ENCODE peak calls at places on chromosomes 3 and 15, in seven cellular contexts. V is epithelial cell of proximal tubule; Q is HFF-Myc; Z is glutamatergic neuron; W is suprapubic skin; C is effector memory CD8-positive, alpha-beta T cell; F is iPS DF 6.9. K is an unnamed sample.

GRCh38 chr3:141242722-141243092 is 11.1 kb downstream of the PXYLP1 start:
- DNase-seq in V (no peak), Q (no peak), Z (no peak), W (no peak), C (no peak), F (no peak), K (no peak)

GRCh38 chr15:25790003-25790660 is 73.0 kb downstream of the ATP10A start:
- DNase-seq in V (no peak), Q (peak), Z (no peak), W (no peak), C (no peak), F (no peak), K (no peak)

GRCh38 chr15:59180946-59181345 is 25.7 kb upstream of the LDHAL6B start:
- DNase-seq in V (no peak), Q (no peak), Z (no peak), W (no peak), C (no peak), F (no peak), K (no peak)

GRCh38 chr3:188817103-188817919 is 354.5 kb upstream of the TPRG1 start:
- DNase-seq in V (no peak), Q (no peak), Z (no peak), W (no peak), C (no peak), F (no peak), K (no peak)

GRCh38 chr3:52532838-52533622 is 627 bp downstream of the NT5DC2 start:
- DNase-seq in V (no peak), Q (no peak), Z (peak), W (peak), C (no peak), F (no peak), K (no peak)

GRCh38 chr3:99365979-99366378 is 272.4 kb upstream of the COL8A1 start:
- DNase-seq in V (no peak), Q (no peak), Z (no peak), W (no peak), C (no peak), F (no peak), K (no peak)

GRCh38 chr3:194270627-194271458 is 80.3 kb downstream of the CPN2 start:
- DNase-seq in V (peak), Q (no peak), Z (no peak), W (peak), C (no peak), F (no peak), K (no peak)

GRCh38 chr3:66265627-66266026 is 44.8 kb downstream of the SLC25A26 start:
- DNase-seq in V (no peak), Q (no peak), Z (no peak), W (no peak), C (no peak), F (no peak), K (no peak)

GRCh38 chr3:115401298-115401697 is 222.0 kb upstream of the GAP43 start:
- DNase-seq in V (no peak), Q (no peak), Z (no peak), W (no peak), C (no peak), F (no peak), K (no peak)

GRCh38 chr3:105598047-105598796 is 231.5 kb downstream of the ALCAM start:
- DNase-seq in V (peak), Q (peak), Z (no peak), W (no peak), C (no peak), F (no peak), K (no peak)

GRCh38 chr15:30943654-30944335 is 40.1 kb downstream of the FAN1 start:
- DNase-seq in V (no peak), Q (no peak), Z (no peak), W (no peak), C (no peak), F (no peak), K (no peak)

GRCh38 chr15:80695099-80695910 is at the start of gene ABHD17C:
- DNase-seq in V (no peak), Q (no peak), Z (peak), W (peak), C (peak), F (no peak), K (no peak)

GRCh38 chr3:141998674-141999290 is 122.3 kb downstream of the ATP1B3 start:
- DNase-seq in V (no peak), Q (no peak), Z (no peak), W (no peak), C (no peak), F (no peak), K (no peak)

GRCh38 chr3:140270329-140270728 is 335.3 kb downstream of the CLSTN2 start:
- DNase-seq in V (no peak), Q (no peak), Z (no peak), W (no peak), C (no peak), F (no peak), K (no peak)

GRCh38 chr15:48143856-48144255 is 23.1 kb downstream of the SLC24A5 start:
- DNase-seq in V (no peak), Q (no peak), Z (no peak), W (no peak), C (no peak), F (no peak), K (no peak)

GRCh38 chr3:58250093-58250707 is 12.6 kb downstream of the ABHD6 start:
- DNase-seq in V (no peak), Q (no peak), Z (no peak), W (no peak), C (no peak), F (no peak), K (no peak)

GRCh38 chr3:150739877-150740645 is 22.9 kb downstream of the SIAH2 start:
- DNase-seq in V (no peak), Q (no peak), Z (no peak), W (no peak), C (no peak), F (no peak), K (no peak)

GRCh38 chr15:49066374-49066773 is 20.1 kb upstream of the SECISBP2L start:
- DNase-seq in V (no peak), Q (no peak), Z (no peak), W (no peak), C (no peak), F (no peak), K (no peak)

GRCh38 chr3:98670020-98670419 is 76.6 kb upstream of the CPOX start:
- DNase-seq in V (no peak), Q (no peak), Z (no peak), W (no peak), C (no peak), F (no peak), K (no peak)

GRCh38 chr3:185561374-185561943 is 9.1 kb upstream of the LIPH start:
- DNase-seq in V (no peak), Q (no peak), Z (no peak), W (no peak), C (no peak), F (no peak), K (no peak)

GRCh38 chr3:126157083-126157768 is 23.2 kb downstream of the ALDH1L1 start:
- DNase-seq in V (no peak), Q (no peak), Z (no peak), W (no peak), C (no peak), F (no peak), K (no peak)

GRCh38 chr3:140563206-140563605 is 114.7 kb upstream of the TRIM42 start:
- DNase-seq in V (no peak), Q (no peak), Z (no peak), W (no peak), C (no peak), F (no peak), K (no peak)

GRCh38 chr3:113560265-113560664 is 27.9 kb downstream of the SIDT1 start:
- DNase-seq in V (no peak), Q (no peak), Z (no peak), W (no peak), C (no peak), F (no peak), K (no peak)

GRCh38 chr3:61608711-61609110 is 47.3 kb downstream of the PTPRG start:
- DNase-seq in V (no peak), Q (no peak), Z (no peak), W (no peak), C (no peak), F (no peak), K (no peak)

GRCh38 chr3:182794806-182795369 is 1.6 kb downstream of the ATP11B start:
- DNase-seq in V (no peak), Q (no peak), Z (no peak), W (no peak), C (no peak), F (no peak), K (no peak)

GRCh38 chr3:5426094-5426883 is 238.8 kb downstream of the EDEM1 start:
- DNase-seq in V (peak), Q (peak), Z (peak), W (peak), C (peak), F (peak), K (no peak)

GRCh38 chr3:154122096-154122911 is 1.1 kb downstream of the ARHGEF26 start:
- DNase-seq in V (no peak), Q (no peak), Z (peak), W (no peak), C (no peak), F (no peak), K (no peak)

GRCh38 chr15:74403981-74404563 is 29.7 kb downstream of the SEMA7A start:
- DNase-seq in V (no peak), Q (no peak), Z (no peak), W (no peak), C (no peak), F (no peak), K (no peak)

GRCh38 chr15:75639709-75640482 is at the start of gene IMP3:
- DNase-seq in V (peak), Q (peak), Z (peak), W (peak), C (peak), F (peak), K (peak)

GRCh38 chr15:85504739-85505676 is 124.6 kb downstream of the AKAP13 start:
- DNase-seq in V (no peak), Q (peak), Z (no peak), W (no peak), C (peak), F (no peak), K (no peak)

K was measured in SIG-M5.